ENCODE peak calls at places on chromosomes 16 and 17, in seven cellular contexts. Q is prostate gland, G is colonic mucosa, Y is dorsolateral prefrontal cortex, A is tibial artery, D is brain microvascular endothelial cell, P is ovary. J is an unnamed sample.

GRCh38 chr17:1713878-1714487 is 3.8 kb upstream of the TLCD2 start:
- DNase-seq in Q (peak; percentile 49), G (peak; percentile 77), Y (no peak), A (no peak), D (no peak), P (peak; percentile 63), J (no peak)

GRCh38 chr16:11621920-11622651 is 35.4 kb upstream of the LITAF start:
- DNase-seq in Q (no peak), G (no peak), Y (no peak), A (no peak), D (no peak), P (peak; percentile 40), J (no peak)

GRCh38 chr17:42520540-42520951 is 15.5 kb upstream of the NAGLU start:
- DNase-seq in Q (no peak), G (no peak), Y (no peak), A (no peak), D (peak; percentile 39), P (peak; percentile 59), J (no peak)

GRCh38 chr16:61871837-61872777 is 164.1 kb downstream of the CDH8 start:
- DNase-seq in Q (no peak), G (no peak), Y (no peak), A (no peak), D (no peak), P (no peak), J (no peak)

GRCh38 chr17:58156839-58157803 is 8.9 kb downstream of the OR4D1 start:
- DNase-seq in Q (no peak), G (peak; percentile 17), Y (no peak), A (no peak), D (no peak), P (no peak), J (no peak)

GRCh38 chr16:2511996-2512919 is 1.5 kb upstream of the ATP6V0C start:
- DNase-seq in Q (no peak), G (no peak), Y (no peak), A (no peak), D (no peak), P (no peak), J (no peak)

GRCh38 chr17:27318228-27318627 is 24.3 kb downstream of the WSB1 start:
- DNase-seq in Q (no peak), G (no peak), Y (no peak), A (no peak), D (no peak), P (no peak), J (no peak)

GRCh38 chr16:70686376-70687171 is 721 bp upstream of the MTSS2 start:
- DNase-seq in Q (no peak), G (no peak), Y (no peak), A (no peak), D (no peak), P (no peak), J (no peak)

GRCh38 chr17:33509331-33509730 is 216.2 kb upstream of the ASIC2 start:
- DNase-seq in Q (peak; percentile 85), G (no peak), Y (peak; percentile 23), A (no peak), D (no peak), P (no peak), J (no peak)

GRCh38 chr17:29709861-29710849 is 87.4 kb upstream of the CORO6 start:
- DNase-seq in Q (no peak), G (no peak), Y (no peak), A (no peak), D (no peak), P (no peak), J (no peak)

GRCh38 chr17:511001-511690 is 158.5 kb upstream of the RPH3AL start:
- DNase-seq in Q (no peak), G (no peak), Y (no peak), A (peak; percentile 44), D (peak; percentile 50), P (no peak), J (no peak)

GRCh38 chr16:46620265-46621005 is 744 bp downstream of the SHCBP1 start:
- DNase-seq in Q (no peak), G (peak; percentile 49), Y (no peak), A (no peak), D (peak; percentile 8), P (no peak), J (no peak)

GRCh38 chr16:79757968-79758367 is 157.4 kb upstream of the MAF start:
- DNase-seq in Q (no peak), G (no peak), Y (no peak), A (no peak), D (no peak), P (no peak), J (no peak)

GRCh38 chr17:82154881-82155331 is 56.9 kb upstream of the FASN start:
- DNase-seq in Q (no peak), G (no peak), Y (no peak), A (no peak), D (no peak), P (no peak), J (no peak)

GRCh38 chr16:11597737-11598136 is 11.0 kb upstream of the LITAF start:
- DNase-seq in Q (no peak), G (no peak), Y (no peak), A (no peak), D (no peak), P (no peak), J (no peak)

GRCh38 chr17:79034931-79035485 is 11.0 kb downstream of the C1QTNF1 start:
- DNase-seq in Q (no peak), G (no peak), Y (no peak), A (no peak), D (no peak), P (no peak), J (no peak)

GRCh38 chr16:29710227-29711219 is 31.5 kb downstream of the QPRT start:
- DNase-seq in Q (no peak), G (peak; percentile 45), Y (no peak), A (no peak), D (peak; percentile 76), P (no peak), J (no peak)

GRCh38 chr17:80107231-80108021 is 6.0 kb downstream of the GAA start:
- DNase-seq in Q (no peak), G (no peak), Y (peak; percentile 16), A (no peak), D (no peak), P (peak; percentile 18), J (no peak)

GRCh38 chr17:62787358-62787757 is 20.8 kb downstream of the MARCHF10 start:
- DNase-seq in Q (no peak), G (no peak), Y (no peak), A (no peak), D (peak; percentile 40), P (no peak), J (no peak)

GRCh38 chr17:2723505-2723996 is 12.0 kb upstream of the CLUH start:
- DNase-seq in Q (no peak), G (peak; percentile 67), Y (no peak), A (no peak), D (no peak), P (no peak), J (no peak)

GRCh38 chr17:2724783-2725164 is 13.2 kb upstream of the CLUH start:
- DNase-seq in Q (no peak), G (peak; percentile 54), Y (no peak), A (no peak), D (no peak), P (peak; percentile 29), J (no peak)

GRCh38 chr17:2722611-2723010 is 11.0 kb upstream of the CLUH start:
- DNase-seq in Q (no peak), G (no peak), Y (no peak), A (no peak), D (no peak), P (no peak), J (no peak)

GRCh38 chr17:2721603-2722002 is 10.0 kb upstream of the CLUH start:
- DNase-seq in Q (no peak), G (no peak), Y (no peak), A (no peak), D (no peak), P (no peak), J (no peak)

DNA sequence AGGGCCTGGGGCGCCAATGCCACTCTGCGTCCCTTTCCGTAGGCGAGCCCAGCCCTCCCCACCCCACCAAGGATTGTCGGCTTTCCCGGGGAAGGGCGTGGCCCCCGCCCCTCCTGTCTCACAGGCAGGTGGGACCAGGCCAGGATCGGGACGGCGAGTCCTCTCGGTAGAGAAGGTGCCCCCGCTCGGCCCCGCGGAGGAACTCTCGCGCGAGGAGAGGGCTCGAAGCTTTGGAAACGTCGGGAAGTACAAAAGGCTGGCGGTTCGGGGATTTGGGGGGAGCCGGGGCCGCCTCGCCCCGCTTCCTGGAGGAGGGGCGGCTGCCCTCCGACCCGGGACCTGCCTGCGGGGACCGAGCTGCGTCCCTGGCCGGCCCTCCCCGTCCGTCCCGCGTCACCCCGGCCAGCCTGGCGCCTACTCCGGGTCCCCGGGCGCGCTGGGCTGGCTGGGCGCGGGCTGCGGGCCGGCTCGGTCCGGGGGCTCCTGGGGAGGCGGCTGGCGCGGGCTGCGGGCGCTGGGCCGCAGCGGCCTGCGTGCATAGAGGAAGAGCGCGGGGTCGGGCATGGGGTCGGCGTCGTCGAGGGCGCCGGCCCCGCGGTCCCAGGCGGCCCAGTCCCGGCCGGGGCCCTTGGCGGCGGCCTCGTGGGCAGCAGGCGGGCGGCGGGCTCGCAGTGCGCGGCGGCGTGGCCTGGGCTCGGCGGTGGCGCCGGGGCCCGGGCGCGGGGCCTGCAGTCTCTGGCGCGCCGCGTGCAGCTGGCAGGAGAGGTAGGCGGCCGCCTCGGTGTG is 12.6 kb upstream of the CLUH start:
- DNase-seq in Q (no peak), G (peak; percentile 74), Y (no peak), A (no peak), D (no peak), P (peak; percentile 55), J (no peak)
- H3K27ac ChIP-seq in Q (no peak overlapping the region), G (peak overlapping the region; percentile 72), Y (peak overlapping the region; percentile 64), A (no peak overlapping the region), D (no peak overlapping the region), P (no peak overlapping the region), J (no peak overlapping the region)

GRCh38 chr16:89303604-89304003 is 86.1 kb downstream of the ZNF778 start:
- DNase-seq in Q (no peak), G (no peak), Y (no peak), A (no peak), D (no peak), P (no peak), J (no peak)

GRCh38 chr16:89297870-89298545 is 80.5 kb downstream of the ZNF778 start:
- DNase-seq in Q (no peak), G (no peak), Y (no peak), A (no peak), D (no peak), P (no peak), J (no peak)

GRCh38 chr16:89300311-89300975 is 82.9 kb downstream of the ZNF778 start:
- DNase-seq in Q (peak; percentile 30), G (no peak), Y (no peak), A (no peak), D (no peak), P (peak; percentile 65), J (no peak)

GRCh38 chr16:89298826-89299225 is 81.3 kb downstream of the ZNF778 start:
- DNase-seq in Q (no peak), G (no peak), Y (no peak), A (no peak), D (no peak), P (no peak), J (no peak)

GRCh38 chr16:89300976-89301360 is 83.5 kb downstream of the ZNF778 start:
- DNase-seq in Q (no peak), G (no peak), Y (no peak), A (no peak), D (no peak), P (no peak), J (no peak)
- H3K27ac ChIP-seq in Q (peak overlapping the region; percentile 62), G (no peak overlapping the region), Y (peak overlapping the region; percentile 95), A (peak overlapping the region; percentile 82), D (peak overlapping the region; percentile 93), P (peak overlapping the region; percentile 82), J (no peak overlapping the region)

GRCh38 chr17:66423436-66423922 is 121.1 kb downstream of the PRKCA start:
- DNase-seq in Q (no peak), G (no peak), Y (no peak), A (no peak), D (no peak), P (no peak), J (no peak)
- H3K27ac ChIP-seq in Q (no peak overlapping the region), G (no peak overlapping the region), Y (no peak overlapping the region), A (no peak overlapping the region), D (no peak overlapping the region), P (no peak overlapping the region), J (no peak overlapping the region)

GRCh38 chr17:40482722-40483121 is 18.7 kb downstream of the TNS4 start:
- DNase-seq in Q (no peak), G (no peak), Y (no peak), A (no peak), D (no peak), P (no peak), J (no peak)
- H3K27ac ChIP-seq in Q (no peak overlapping the region), G (no peak overlapping the region), Y (no peak overlapping the region), A (no peak overlapping the region), D (no peak overlapping the region), P (no peak overlapping the region), J (peak overlapping the region; percentile 99)